ENCODE peak calls at places on chromosome 13, in ten cellular contexts. H is stimulated activated CD4-positive, alpha-beta T cell treated with anti-CD3 and anti-CD28 coated beads, Interleukin-12 subunit alpha, Interleukin-12 subunit beta, amount 100 ng/mL, for 48 hours; S is NCI-H1417; M is fibroblast of mammary gland; Q is HuH-7; O is HuH-7.5; Y is NCI-H2081 treated with DMSO at 0.1 percent for 48 hours; A is naive thymus-derived CD8-positive, alpha-beta T cell; J is psoas muscle; W is GDM1. T is an unnamed sample.

GRCh38 chr13:113851826-113852535 is 11.9 kb downstream of the GAS6 start:
- DNase-seq in H (no peak), S (no peak), M (no peak), Q (no peak), O (no peak), Y (no peak), A (no peak), J (no peak), W (no peak), T (peak)

GRCh38 chr13:114072421-114072820 is 60.0 kb downstream of the RASA3 start:
- DNase-seq in H (no peak), S (no peak), M (no peak), Q (no peak), O (no peak), Y (no peak), A (no peak), J (no peak), W (no peak), T (no peak)

GRCh38 chr13:49046534-49046933 is 70.8 kb downstream of the FNDC3A start:
- DNase-seq in H (no peak), S (no peak), M (peak), Q (no peak), O (no peak), Y (no peak), A (no peak), J (no peak), W (no peak), T (no peak)

GRCh38 chr13:67238277-67238859 is 8.2 kb upstream of the PCDH9 start:
- DNase-seq in H (no peak), S (peak), M (peak), Q (no peak), O (no peak), Y (no peak), A (peak), J (no peak), W (no peak), T (no peak)

GRCh38 chr13:44866512-44866911 is 122.8 kb downstream of the NUFIP1 start:
- DNase-seq in H (no peak), S (no peak), M (no peak), Q (no peak), O (no peak), Y (no peak), A (no peak), J (no peak), W (no peak), T (no peak)

GRCh38 chr13:113532156-113532806 is 41.8 kb upstream of the DCUN1D2 start:
- DNase-seq in H (no peak), S (no peak), M (peak), Q (no peak), O (no peak), Y (no peak), A (no peak), J (no peak), W (no peak), T (no peak)

GRCh38 chr13:28489536-28489935 is 5.4 kb downstream of the FLT1 start:
- DNase-seq in H (no peak), S (no peak), M (no peak), Q (no peak), O (no peak), Y (no peak), A (no peak), J (no peak), W (no peak), T (no peak)

GRCh38 chr13:91719033-91719432 is 320.6 kb downstream of the GPC5 start:
- DNase-seq in H (no peak), S (no peak), M (peak), Q (no peak), O (no peak), Y (no peak), A (no peak), J (no peak), W (no peak), T (no peak)

GRCh38 chr13:74132152-74132767 is 1.9 kb downstream of the KLF12 start:
- DNase-seq in H (no peak), S (no peak), M (no peak), Q (no peak), O (no peak), Y (no peak), A (peak), J (no peak), W (no peak), T (no peak)

GRCh38 chr13:54301085-54301484 is 1272.5 kb downstream of the OLFM4 start:
- DNase-seq in H (no peak), S (no peak), M (no peak), Q (peak), O (no peak), Y (no peak), A (no peak), J (no peak), W (no peak), T (no peak)

GRCh38 chr13:40483601-40484000 is 182.8 kb downstream of the FOXO1 start:
- DNase-seq in H (no peak), S (peak), M (no peak), Q (no peak), O (no peak), Y (no peak), A (no peak), J (no peak), W (no peak), T (no peak)

GRCh38 chr13:93364166-93364565 is 137.6 kb downstream of the GPC6 start:
- DNase-seq in H (no peak), S (no peak), M (peak), Q (no peak), O (no peak), Y (no peak), A (no peak), J (no peak), W (no peak), T (no peak)

GRCh38 chr13:73482556-73482955 is 423.8 kb downstream of the KLF5 start:
- DNase-seq in H (no peak), S (no peak), M (no peak), Q (no peak), O (no peak), Y (no peak), A (no peak), J (no peak), W (no peak), T (no peak)

GRCh38 chr13:114129649-114130062 is 2.8 kb downstream of the RASA3 start:
- DNase-seq in H (no peak), S (no peak), M (no peak), Q (no peak), O (no peak), Y (no peak), A (no peak), J (no peak), W (peak), T (no peak)

GRCh38 chr13:29901714-29902631 is 51.6 kb upstream of the UBL3 start:
- DNase-seq in H (no peak), S (peak), M (peak), Q (no peak), O (no peak), Y (no peak), A (peak), J (peak), W (no peak), T (peak)

GRCh38 chr13:40251343-40252032 is 415.0 kb downstream of the FOXO1 start:
- DNase-seq in H (no peak), S (no peak), M (peak), Q (no peak), O (no peak), Y (no peak), A (peak), J (no peak), W (no peak), T (no peak)

GRCh38 chr13:57666131-57666530 is 34.6 kb downstream of the PCDH17 start:
- DNase-seq in H (no peak), S (no peak), M (no peak), Q (no peak), O (no peak), Y (no peak), A (no peak), J (no peak), W (no peak), T (no peak)

GRCh38 chr13:95258619-95259194 is 42.5 kb downstream of the ABCC4 start:
- DNase-seq in H (no peak), S (no peak), M (no peak), Q (no peak), O (no peak), Y (no peak), A (no peak), J (no peak), W (no peak), T (no peak)

GRCh38 chr13:26502826-26503225 is 54.7 kb upstream of the WASF3 start:
- DNase-seq in H (peak), S (no peak), M (peak), Q (no peak), O (no peak), Y (no peak), A (peak), J (peak), W (no peak), T (no peak)

GRCh38 chr13:24181991-24182702 is 21.6 kb downstream of the SPATA13 start:
- DNase-seq in H (no peak), S (no peak), M (peak), Q (no peak), O (peak), Y (no peak), A (no peak), J (no peak), W (no peak), T (no peak)

GRCh38 chr13:112821340-112822055 is 131.7 kb downstream of the ATP11A start:
- DNase-seq in H (no peak), S (no peak), M (no peak), Q (no peak), O (no peak), Y (no peak), A (no peak), J (no peak), W (no peak), T (no peak)

GRCh38 chr13:59043016-59043415 is 1120.7 kb downstream of the DIAPH3 start:
- DNase-seq in H (no peak), S (no peak), M (no peak), Q (no peak), O (no peak), Y (no peak), A (no peak), J (no peak), W (no peak), T (no peak)

GRCh38 chr13:44044544-44045178 is 165.0 kb downstream of the LACC1 start:
- DNase-seq in H (no peak), S (no peak), M (no peak), Q (no peak), O (no peak), Y (no peak), A (no peak), J (no peak), W (no peak), T (no peak)

GRCh38 chr13:48500652-48501197 is 32.2 kb downstream of the RCBTB2 start:
- DNase-seq in H (no peak), S (no peak), M (peak), Q (no peak), O (no peak), Y (no peak), A (no peak), J (no peak), W (peak), T (no peak)

GRCh38 chr13:24185591-24186232 is 25.2 kb downstream of the SPATA13 start:
- DNase-seq in H (no peak), S (no peak), M (peak), Q (no peak), O (no peak), Y (no peak), A (no peak), J (no peak), W (no peak), T (no peak)

GRCh38 chr13:73171926-73172325 is 113.1 kb downstream of the KLF5 start:
- DNase-seq in H (no peak), S (no peak), M (peak), Q (no peak), O (no peak), Y (no peak), A (no peak), J (no peak), W (no peak), T (no peak)

GRCh38 chr13:98007001-98007400 is 53.5 kb downstream of the IPO5 start:
- DNase-seq in H (no peak), S (no peak), M (no peak), Q (no peak), O (no peak), Y (no peak), A (no peak), J (no peak), W (no peak), T (no peak)

GRCh38 chr13:99354371-99354951 is 47.3 kb upstream of the GPR183 start:
- DNase-seq in H (no peak), S (no peak), M (no peak), Q (no peak), O (no peak), Y (no peak), A (no peak), J (no peak), W (peak), T (no peak)

T was measured in uterus.